ENCODE peak calls at places on chromosomes 5 and 9, in five cellular contexts. Z, R, W, U and N are unnamed samples.

GRCh38 chr9:92035687-92036410 is 79.4 kb downstream of the SPTLC1 start:
- DNase-seq in Z (no peak), R (no peak), W (no peak), U (no peak), N (no peak)

GRCh38 chr9:131361202-131361833 is 32.6 kb upstream of the PRRC2B start:
- DNase-seq in Z (no peak), R (no peak), W (no peak), U (no peak), N (no peak)

GRCh38 chr5:83492331-83492730 is 20.8 kb downstream of the VCAN start:
- DNase-seq in Z (no peak), R (no peak), W (no peak), U (no peak), N (no peak)

GRCh38 chr5:96026334-96027065 is 64.8 kb upstream of the ELL2 start:
- DNase-seq in Z (no peak), R (no peak), W (no peak), U (no peak), N (no peak)

GRCh38 chr5:55226027-55226933 is 835 bp downstream of the MCIDAS start:
- DNase-seq in Z (no peak), R (peak), W (no peak), U (no peak), N (no peak)

GRCh38 chr5:12480487-12480886 is 576.2 kb upstream of the CTNND2 start:
- DNase-seq in Z (no peak), R (no peak), W (no peak), U (no peak), N (no peak)

GRCh38 chr5:56951131-56951945 is 585 bp downstream of the MIER3 start:
- DNase-seq in Z (peak), R (peak), W (peak), U (peak), N (peak)

GRCh38 chr5:39758426-39758825 is 333.6 kb upstream of the DAB2 start:
- DNase-seq in Z (no peak), R (no peak), W (no peak), U (no peak), N (no peak)

GRCh38 chr5:169024426-169024825 is 276.5 kb downstream of the SLIT3 start:
- DNase-seq in Z (no peak), R (no peak), W (no peak), U (no peak), N (peak)

GRCh38 chr5:6527749-6528455 is 79.2 kb downstream of the UBE2QL1 start:
- DNase-seq in Z (no peak), R (peak), W (no peak), U (no peak), N (no peak)

GRCh38 chr9:36258989-36259315 is 704 bp upstream of the GNE start:
- DNase-seq in Z (no peak), R (no peak), W (no peak), U (no peak), N (no peak)

GRCh38 chr9:31541626-31542025 is 842.8 kb upstream of the ACO1 start:
- DNase-seq in Z (no peak), R (no peak), W (no peak), U (no peak), N (no peak)

GRCh38 chr9:29245351-29245750 is 1672.1 kb upstream of the C9orf72 start:
- DNase-seq in Z (no peak), R (no peak), W (no peak), U (no peak), N (no peak)

GRCh38 chr9:70030156-70030555 is 13.5 kb upstream of the MAMDC2 start:
- DNase-seq in Z (no peak), R (no peak), W (no peak), U (no peak), N (no peak)